ENCODE peak calls at places on chromosomes 13 and 19, in nine cellular contexts. P, Y, Z, D, B, N, H, S and X are unnamed samples. For H3K36me3, the result is how much of the 10 kb centered on the place peaks cover.

GRCh38 chr19:52200044-52200443 is 10.2 kb downstream of the PPP2R1A start:
- DNase-seq in S (no peak), P (no peak), H (no peak), B (no peak), D (no peak), N (no peak), Y (no peak), Z (peak), X (peak)

GRCh38 chr13:38979891-38980627 is 10.6 kb downstream of the STOML3 start:
- DNase-seq in P (peak), H (peak), S (no peak), D (no peak), N (peak), Z (no peak), B (no peak), Y (peak), X (no peak)

GRCh38 chr19:30266687-30267086 is 105.5 kb upstream of the ZNF536 start:
- DNase-seq in Y (no peak), H (no peak), Z (no peak), S (no peak), N (no peak), D (no peak), B (no peak), P (no peak), X (no peak)

GRCh38 chr13:105773887-105774538 is 761.4 kb downstream of the EFNB2 start:
- DNase-seq in Y (no peak), P (no peak), D (no peak), S (no peak), Z (no peak), N (no peak), B (no peak), H (no peak), X (no peak)

GRCh38 chr13:58883405-58883804 is 1251.9 kb downstream of the PCDH17 start:
- DNase-seq in D (no peak), N (no peak), Y (no peak), H (no peak), S (no peak), B (peak), P (no peak), Z (no peak), X (no peak)

GRCh38 chr13:42735011-42735410 is 46.4 kb upstream of the FAM216B start:
- DNase-seq in B (no peak), Y (no peak), P (no peak), Z (no peak), N (no peak), H (no peak), D (no peak), S (no peak), X (no peak)

GRCh38 chr13:50353651-50354415 is 338.6 kb downstream of the KCNRG start:
- DNase-seq in Z (peak), Y (no peak), B (no peak), H (no peak), P (no peak), S (no peak), N (no peak), D (no peak), X (no peak)

GRCh38 chr13:112260108-112261055 is 115.8 kb upstream of the SPACA7 start:
- DNase-seq in S (no peak), P (no peak), B (no peak), Y (no peak), D (no peak), Z (no peak), H (no peak), N (no peak), X (no peak)

GRCh38 chr13:35761440-35762252 is 285.2 kb upstream of the MAB21L1 start:
- DNase-seq in Y (no peak), Z (no peak), P (no peak), H (no peak), B (no peak), S (no peak), D (no peak), N (no peak), X (no peak)

GRCh38 chr13:79336971-79337370 is 69.1 kb downstream of the RBM26 start:
- DNase-seq in D (no peak), Y (no peak), B (peak), N (no peak), Z (no peak), P (no peak), H (no peak), S (no peak), X (no peak)

GRCh38 chr19:970695-971094 is 13.4 kb upstream of the WDR18 start:
- DNase-seq in N (peak), S (no peak), Y (no peak), B (peak), P (no peak), Z (no peak), D (no peak), H (no peak), X (no peak)

GRCh38 chr13:28574617-28575142 is 79.8 kb upstream of the FLT1 start:
- DNase-seq in D (peak), B (no peak), H (peak), Z (peak), P (no peak), N (no peak), S (peak), Y (no peak), X (no peak)

GRCh38 chr13:74256969-74257368 is 122.8 kb upstream of the KLF12 start:
- DNase-seq in D (no peak), Z (no peak), H (no peak), Y (no peak), N (no peak), S (no peak), P (no peak), B (no peak), X (no peak)

GRCh38 chr19:15527705-15528104 is 19.4 kb downstream of the CYP4F22 start:
- DNase-seq in Z (no peak), N (no peak), P (no peak), Y (no peak), B (no peak), H (no peak), S (no peak), D (no peak), X (no peak)

GRCh38 chr13:98343461-98343860 is 166.4 kb upstream of the RNF113B start:
- DNase-seq in H (no peak), S (no peak), B (peak), N (no peak), D (no peak), Y (no peak), Z (no peak), P (no peak), X (no peak)

GRCh38 chr13:28579334-28579733 is 79.6 kb upstream of the POMP start:
- DNase-seq in N (peak), S (no peak), H (no peak), P (no peak), B (peak), Y (no peak), Z (no peak), D (no peak), X (no peak)

GRCh38 chr19:7421941-7422744 is 66.7 kb downstream of the PEX11G start:
- DNase-seq in B (no peak), S (no peak), Z (peak), Y (no peak), P (no peak), H (no peak), D (no peak), N (no peak), X (no peak)

GRCh38 chr19:53870485-53870844 is 2.8 kb downstream of the MYADM start:
- DNase-seq in Y (no peak), S (no peak), N (no peak), P (no peak), Z (no peak), B (peak), H (peak), D (peak), X (peak)

GRCh38 chr13:23855360-23855759 is 33.8 kb downstream of the MIPEP start:
- DNase-seq in P (no peak), Z (no peak), D (no peak), S (no peak), B (no peak), Y (no peak), H (no peak), N (no peak), X (no peak)

GRCh38 chr19:7817801-7818200 is 12.2 kb upstream of the EVI5L start:
- DNase-seq in N (no peak), H (no peak), S (no peak), Y (no peak), B (no peak), P (no peak), Z (no peak), D (no peak), X (no peak)

GRCh38 chr13:72983085-72983768 is 75.6 kb upstream of the KLF5 start:
- DNase-seq in Z (peak), P (no peak), D (no peak), B (no peak), S (no peak), H (peak), Y (peak), N (no peak), X (no peak)

GRCh38 chr13:41590122-41590521 is 132.8 kb downstream of the RGCC start:
- DNase-seq in Z (no peak), D (no peak), P (no peak), H (no peak), Y (no peak), B (no peak), N (no peak), S (no peak), X (no peak)

GRCh38 chr19:296476-297225 is 5.4 kb upstream of the PLPP2 start:
- DNase-seq in P (no peak), H (peak), N (no peak), Z (no peak), S (no peak), D (no peak), B (peak), Y (no peak), X (no peak)

GRCh38 chr19:38683393-38684077 is 36.1 kb downstream of the ACTN4 start:
- DNase-seq in Y (peak), Z (peak), B (peak), D (no peak), S (peak), H (peak), N (peak), P (peak), X (no peak)
- H3K36me3 ChIP-seq in Y (under half), Z (under half), B (under half), D (under half), S (under half), H (under half), N (under half), P (under half), X (under half)

DNA sequence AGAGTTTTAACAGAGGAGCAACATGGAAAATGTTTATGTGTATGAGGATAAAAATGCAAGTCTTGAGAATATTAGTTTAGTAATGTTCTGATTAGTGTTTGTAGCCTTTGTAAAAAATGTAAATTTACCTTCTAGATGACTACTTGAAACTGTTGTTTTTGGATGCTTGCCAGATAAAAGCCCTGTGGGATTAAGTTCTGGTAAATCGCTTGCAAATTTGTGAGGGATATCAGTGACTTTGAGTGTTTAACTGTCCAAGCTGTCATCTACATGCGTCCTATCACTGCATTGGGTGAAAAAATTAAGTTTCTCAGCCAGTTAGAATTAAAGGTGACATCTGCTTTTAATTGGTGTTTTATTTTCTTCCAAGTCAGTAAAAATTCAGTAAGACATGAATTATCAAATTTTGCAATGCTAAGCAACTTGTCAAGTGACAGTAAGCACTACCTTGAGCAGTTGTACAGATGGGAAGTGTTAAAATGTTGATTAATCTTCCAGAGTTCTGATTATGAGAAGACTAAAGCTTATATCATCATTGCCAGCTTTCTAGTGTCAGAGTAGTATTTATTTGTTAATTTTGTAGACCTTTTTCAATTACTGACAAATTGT is 88.0 kb downstream of the PCCA start:
- DNase-seq in B (no peak), Y (no peak), P (peak), N (no peak), H (no peak), S (no peak), Z (peak), D (no peak), X (no peak)
- H3K4me3 ChIP-seq in B (no peak), Y (no peak), P (no peak), N (no peak), H (no peak), S (no peak), Z (no peak), D (no peak), X (no peak)

DNA sequence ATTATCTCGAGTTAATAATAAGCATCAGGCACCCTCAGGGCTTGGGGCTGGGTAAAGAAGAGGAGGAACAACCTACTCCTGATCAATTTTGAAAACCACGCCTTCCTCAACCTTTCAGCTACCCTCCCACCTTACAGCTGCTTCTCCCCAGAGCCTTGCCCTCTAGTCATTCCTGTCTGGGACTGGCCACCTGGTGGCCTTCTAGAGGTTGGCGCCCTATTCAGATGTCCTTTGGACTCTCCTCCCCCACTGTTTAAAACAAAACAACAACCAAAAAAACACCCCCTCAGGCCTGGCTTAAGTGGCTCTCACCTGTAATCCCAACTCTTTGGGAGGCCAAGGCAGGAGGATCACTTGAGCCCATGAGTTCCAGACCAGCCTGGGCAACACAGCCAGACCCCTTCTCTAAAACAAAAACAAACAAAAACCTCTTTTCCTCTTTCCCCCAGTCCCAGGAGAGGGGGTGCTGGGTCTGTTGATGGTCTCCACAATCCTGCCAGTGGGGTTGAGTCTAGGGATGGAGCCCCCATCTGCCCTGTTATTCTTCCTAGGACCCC is 62.3 kb downstream of the CCDC70 start:
- DNase-seq in N (peak), P (no peak), Y (no peak), B (peak), Z (no peak), S (no peak), D (no peak), H (no peak), X (peak)
- TF ChIP-seq CTCF in N (peak), P (peak), Y (no peak), B (peak), Z (peak), S (no peak), D (no peak), H (no peak), X (no peak)

GRCh38 chr13:113634279-113635047 is 23.5 kb downstream of the ATP4B start:
- DNase-seq in D (no peak), H (no peak), S (no peak), B (no peak), P (no peak), N (no peak), Z (no peak), Y (no peak), X (peak)

GRCh38 chr13:113631341-113632095 is 26.5 kb downstream of the ATP4B start:
- DNase-seq in D (no peak), B (no peak), P (no peak), Z (no peak), S (no peak), N (no peak), Y (no peak), H (no peak), X (peak)

GRCh38 chr13:113633485-113633873 is 24.5 kb downstream of the ATP4B start:
- DNase-seq in D (no peak), Y (no peak), Z (no peak), H (no peak), S (no peak), N (no peak), P (no peak), B (no peak), X (peak)

GRCh38 chr13:113630804-113631203 is 27.2 kb downstream of the ATP4B start:
- DNase-seq in P (no peak), Y (no peak), N (no peak), S (no peak), H (no peak), B (no peak), Z (no peak), D (no peak), X (peak)

GRCh38 chr13:113632706-113633484 is 25.1 kb downstream of the ATP4B start:
- DNase-seq in P (no peak), D (no peak), Z (no peak), Y (no peak), S (no peak), H (no peak), N (no peak), B (no peak), X (peak)
- H3K36me3 ChIP-seq in P (under half), D (half or more), Z (under half), Y (under half), S (half or more), H (under half), N (under half), B (half or more), X (half or more)

DNA sequence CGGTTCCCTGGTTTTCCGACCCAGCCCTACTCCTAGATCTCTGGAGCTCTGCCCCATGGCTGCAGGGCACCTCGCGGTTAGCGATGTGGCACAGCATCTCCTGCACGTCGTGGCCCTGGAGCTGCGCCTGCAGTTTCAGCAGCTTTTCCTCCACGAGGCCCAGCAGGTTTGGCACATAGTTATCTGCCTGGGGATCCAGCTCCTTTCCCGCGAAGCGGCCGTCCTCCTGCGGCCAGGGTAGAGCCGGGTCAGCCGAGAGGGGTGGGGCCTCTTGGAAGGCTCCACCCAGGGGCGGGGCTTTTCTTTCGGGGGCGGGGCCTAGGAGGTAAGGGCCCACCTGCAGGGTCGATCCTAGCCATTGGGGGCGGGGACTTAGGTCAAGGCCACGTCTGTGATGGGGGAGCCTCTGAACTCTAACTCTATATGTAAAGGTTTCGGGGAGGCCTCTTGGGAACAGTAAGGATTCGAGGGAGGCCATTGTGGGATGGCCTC is 2.5 kb upstream of the RGL3 start:
- DNase-seq in P (peak), N (peak), D (peak), B (peak), S (no peak), Y (peak), H (peak), Z (no peak), X (no peak)
- H3K4me3 ChIP-seq in P (no peak), N (peak), D (peak), B (peak), S (peak), Y (no peak), H (no peak), Z (no peak), X (peak)

GRCh38 chr19:32702010-32702409 is 10.4 kb downstream of the NUDT19 start:
- DNase-seq in B (no peak), N (peak), Z (no peak), S (no peak), H (no peak), D (no peak), Y (peak), P (no peak), X (peak)
- TF ChIP-seq CTCF in B (no peak), N (no peak), Z (no peak), S (no peak), H (no peak), D (no peak), Y (no peak), P (no peak), X (no peak)

DNA sequence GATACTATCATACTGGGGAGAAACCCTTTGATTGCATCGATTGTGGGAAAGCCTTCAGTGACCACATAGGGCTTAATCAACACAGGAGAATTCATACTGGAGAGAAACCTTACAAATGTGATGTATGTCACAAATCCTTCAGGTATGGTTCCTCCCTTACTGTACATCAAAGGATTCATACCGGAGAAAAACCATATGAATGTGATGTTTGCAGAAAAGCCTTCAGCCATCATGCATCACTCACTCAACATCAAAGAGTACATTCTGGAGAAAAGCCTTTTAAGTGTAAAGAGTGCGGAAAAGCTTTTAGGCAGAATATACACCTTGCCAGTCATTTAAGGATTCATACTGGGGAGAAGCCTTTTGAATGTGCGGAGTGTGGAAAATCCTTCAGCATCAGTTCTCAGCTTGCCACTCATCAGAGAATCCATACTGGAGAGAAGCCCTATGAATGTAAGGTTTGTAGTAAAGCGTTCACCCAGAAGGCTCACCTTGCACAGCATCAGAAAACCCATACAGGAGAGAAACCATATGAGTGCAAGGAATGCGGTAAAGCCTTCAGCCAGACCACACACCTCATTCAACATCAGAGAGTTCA is 12.9 kb upstream of the ZNF470 start:
- DNase-seq in S (no peak), Y (no peak), Z (no peak), D (no peak), N (no peak), B (no peak), H (no peak), P (no peak), X (no peak)
- H3K36me3 ChIP-seq in S (under half), Y (under half), Z (under half), D (under half), N (under half), B (half or more), H (half or more), P (under half), X (half or more)

GRCh38 chr13:71864094-71864980 is 2.7 kb downstream of the DACH1 start:
- DNase-seq in P (peak), N (peak), S (no peak), Z (peak), H (peak), D (no peak), B (no peak), Y (peak), X (peak)

GRCh38 chr13:71864981-71865857 is 1.8 kb downstream of the DACH1 start:
- DNase-seq in B (peak), S (no peak), H (peak), Z (peak), N (peak), D (no peak), P (peak), Y (no peak), X (peak)

GRCh38 chr13:71861769-71862168 is 5.2 kb downstream of the DACH1 start:
- DNase-seq in Z (no peak), B (no peak), H (no peak), N (no peak), D (no peak), P (no peak), S (no peak), Y (no peak), X (no peak)

GRCh38 chr13:71865858-71866172 is 1.2 kb downstream of the DACH1 start:
- DNase-seq in H (peak), Z (no peak), N (peak), Y (no peak), S (no peak), B (no peak), D (no peak), P (no peak), X (no peak)

DNA sequence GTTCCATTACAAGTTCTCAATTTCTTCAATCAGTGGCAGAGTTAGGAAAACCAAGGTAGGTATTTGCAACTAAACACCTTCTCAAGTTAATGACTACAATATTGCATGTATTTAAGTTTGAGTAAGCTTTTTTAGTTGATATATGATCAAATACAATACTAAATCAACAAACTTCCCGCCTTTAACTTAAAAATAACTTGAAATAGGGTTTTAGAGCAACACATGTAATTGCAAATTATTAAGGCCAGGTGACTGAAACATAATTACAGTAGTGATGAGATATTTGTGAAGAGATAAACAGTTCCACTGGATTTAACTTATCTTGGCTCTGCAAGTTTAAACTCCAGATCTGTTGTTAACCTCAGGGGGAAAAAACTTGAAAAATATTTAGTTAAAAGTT is 3.8 kb downstream of the DACH1 start:
- DNase-seq in B (no peak), N (no peak), H (no peak), P (no peak), D (no peak), Z (no peak), S (no peak), Y (no peak), X (no peak)
- H3K4me3 ChIP-seq in B (peak), N (no peak), H (peak), P (no peak), D (no peak), Z (no peak), S (no peak), Y (no peak), X (peak)